ENCODE peak calls at places on chromosomes 16 and 17, in four cellular contexts. One of them, this sample, is unnamed.
A peak's percentile ranks its signal among the peaks of the same experiment; 100 is the strongest.

GRCh38 chr17:31582151-31582907 is 190.9 kb downstream of the RAB11FIP4 start:
- DNase-seq in astrocyte of the spinal cord: peak; percentile 68
- DNase-seq in H9: peak; percentile 28
- DNase-seq in transverse colon: peak; percentile 52
- DNase-seq in this sample: no peak

GRCh38 chr16:27154573-27155521 is 48.5 kb upstream of the KDM8 start:
- DNase-seq in astrocyte of the spinal cord: peak; percentile 26
- DNase-seq in H9: peak; percentile 79
- DNase-seq in transverse colon: peak; percentile 63
- DNase-seq in this sample: no peak

GRCh38 chr17:75073618-75074047 is 14.1 kb upstream of the SLC16A5 start:
- DNase-seq in astrocyte of the spinal cord: no peak
- DNase-seq in H9: no peak
- DNase-seq in transverse colon: peak; percentile 53
- DNase-seq in this sample: no peak

GRCh38 chr17:63496177-63496576 is 19.3 kb downstream of the ACE start:
- DNase-seq in astrocyte of the spinal cord: no peak
- DNase-seq in H9: no peak
- DNase-seq in transverse colon: no peak
- DNase-seq in this sample: no peak

GRCh38 chr16:57264950-57265371 is 19.5 kb downstream of the PLLP start:
- DNase-seq in astrocyte of the spinal cord: no peak
- DNase-seq in H9: no peak
- DNase-seq in transverse colon: peak; percentile 72
- DNase-seq in this sample: no peak

GRCh38 chr17:72754513-72754912 is 338.0 kb downstream of the SLC39A11 start:
- DNase-seq in astrocyte of the spinal cord: peak; percentile 7
- DNase-seq in H9: no peak
- DNase-seq in transverse colon: no peak
- DNase-seq in this sample: no peak

GRCh38 chr16:69408451-69408850 is 16.0 kb upstream of the CYB5B start:
- DNase-seq in astrocyte of the spinal cord: no peak
- DNase-seq in H9: no peak
- DNase-seq in transverse colon: peak; percentile 81
- DNase-seq in this sample: no peak

GRCh38 chr17:58344047-58344790 is 7.8 kb downstream of the SUPT4H1 start:
- DNase-seq in astrocyte of the spinal cord: no peak
- DNase-seq in H9: no peak
- DNase-seq in transverse colon: peak; percentile 70
- DNase-seq in this sample: no peak

GRCh38 chr16:8751481-8752311 is 45.7 kb downstream of the TMEM186 start:
- DNase-seq in astrocyte of the spinal cord: peak; percentile 53
- DNase-seq in H9: no peak
- DNase-seq in transverse colon: no peak
- DNase-seq in this sample: peak; percentile 62

GRCh38 chr17:72381597-72382397 is 261.0 kb downstream of the SOX9 start:
- DNase-seq in astrocyte of the spinal cord: no peak
- DNase-seq in H9: peak; percentile 90
- DNase-seq in transverse colon: no peak
- DNase-seq in this sample: no peak

GRCh38 chr16:53061701-53062159 is 6.9 kb downstream of the CHD9 start:
- DNase-seq in astrocyte of the spinal cord: no peak
- DNase-seq in H9: no peak
- DNase-seq in transverse colon: peak; percentile 84
- DNase-seq in this sample: no peak

GRCh38 chr17:77649717-77650211 is 308.7 kb upstream of the TNRC6C start:
- DNase-seq in astrocyte of the spinal cord: no peak
- DNase-seq in H9: peak; percentile 20
- DNase-seq in transverse colon: no peak
- DNase-seq in this sample: no peak

GRCh38 chr16:27636453-27637200 is 86.7 kb downstream of the KATNIP start:
- DNase-seq in astrocyte of the spinal cord: no peak
- DNase-seq in H9: no peak
- DNase-seq in transverse colon: no peak
- DNase-seq in this sample: no peak

DNA sequence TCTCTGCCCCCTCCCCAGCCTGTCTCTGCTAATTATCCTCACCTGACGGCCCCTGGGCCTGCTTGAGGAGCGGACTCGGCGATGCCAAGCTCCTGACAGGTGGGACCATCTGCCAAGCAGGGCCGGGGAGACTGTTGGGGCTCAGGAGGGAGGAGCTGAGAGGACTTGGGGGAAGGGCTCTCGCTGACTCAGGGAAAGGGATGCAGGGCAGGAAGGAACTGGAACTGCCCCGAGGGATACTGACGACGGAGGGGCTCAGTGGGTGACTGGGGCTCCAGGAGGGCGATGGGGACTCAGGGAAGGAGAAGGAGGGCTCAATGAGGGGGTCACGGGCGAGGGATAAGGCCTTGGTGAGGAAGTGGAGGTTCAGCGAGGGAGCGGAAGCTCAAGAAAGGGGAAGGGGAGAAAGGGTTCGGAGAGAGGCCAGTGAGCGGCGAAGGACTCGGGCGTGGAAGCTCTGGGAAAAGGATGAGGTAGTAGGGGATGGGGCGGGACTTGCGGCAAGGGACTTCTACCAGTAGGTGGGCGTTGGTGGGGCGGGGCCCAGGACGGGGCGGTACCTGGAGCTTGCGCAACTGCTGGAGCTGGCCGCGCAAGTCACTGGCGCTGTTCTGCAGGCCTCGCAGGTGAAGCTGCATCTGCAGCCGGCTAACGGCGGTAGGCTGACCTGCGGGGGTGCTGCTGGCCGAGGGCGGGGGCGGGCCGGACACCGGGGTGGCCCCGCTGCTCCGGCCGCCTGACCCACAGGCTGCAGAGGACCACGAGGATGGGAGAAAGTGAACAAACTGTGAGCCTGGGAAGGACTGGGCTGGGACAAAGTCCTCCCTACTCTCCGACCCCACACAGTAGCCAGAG is 46.5 kb downstream of the SRCIN1 start:
- DNase-seq in astrocyte of the spinal cord: no peak
- DNase-seq in H9: peak; percentile 100
- DNase-seq in transverse colon: peak; percentile 94
- DNase-seq in this sample: peak; percentile 29
- TF ChIP-seq CTCF in astrocyte of the spinal cord: no peak
- TF ChIP-seq CTCF in H9: peak; percentile 48
- TF ChIP-seq CTCF in transverse colon: peak; percentile 51
- TF ChIP-seq CTCF in this sample: no peak

DNA sequence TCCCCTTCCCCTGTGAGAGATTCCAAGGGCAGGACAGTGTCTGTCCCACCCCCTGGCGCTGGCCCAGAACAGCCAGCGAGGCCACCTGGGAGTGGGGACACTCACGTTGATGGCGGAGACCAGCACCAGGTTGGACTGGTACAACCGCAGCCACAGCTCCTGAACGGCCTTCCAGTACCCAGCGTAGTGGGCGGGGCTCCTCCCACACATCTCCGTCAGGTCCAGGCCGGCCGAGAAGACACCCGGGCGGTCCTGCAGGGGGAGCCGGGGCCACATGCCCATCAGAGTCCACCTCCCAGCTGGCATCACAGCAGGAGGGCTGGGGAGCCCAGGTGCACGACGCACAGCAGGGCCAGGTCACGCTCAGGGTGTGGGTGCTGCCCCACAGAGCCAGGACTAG is 7.1 kb downstream of the ECI1 start:
- DNase-seq in astrocyte of the spinal cord: no peak
- DNase-seq in H9: peak; percentile 60
- DNase-seq in transverse colon: no peak
- DNase-seq in this sample: no peak
- TF ChIP-seq CTCF in astrocyte of the spinal cord: no peak
- TF ChIP-seq CTCF in H9: peak; percentile 50
- TF ChIP-seq CTCF in transverse colon: no peak
- TF ChIP-seq CTCF in this sample: no peak

GRCh38 chr17:81097134-81097942 is 62.4 kb downstream of the BAIAP2 start:
- DNase-seq in astrocyte of the spinal cord: peak; percentile 90
- DNase-seq in H9: peak; percentile 87
- DNase-seq in transverse colon: peak; percentile 68
- DNase-seq in this sample: no peak
- TF ChIP-seq CTCF in astrocyte of the spinal cord: peak; percentile 76
- TF ChIP-seq CTCF in H9: peak; percentile 72
- TF ChIP-seq CTCF in transverse colon: peak; percentile 56
- TF ChIP-seq CTCF in this sample: peak; percentile 79

GRCh38 chr16:89544713-89545043 is 15.8 kb upstream of the RPL13 start:
- DNase-seq in astrocyte of the spinal cord: no peak
- DNase-seq in H9: no peak
- DNase-seq in transverse colon: no peak
- DNase-seq in this sample: no peak

GRCh38 chr16:89540557-89540956 is 19.9 kb upstream of the RPL13 start:
- DNase-seq in astrocyte of the spinal cord: no peak
- DNase-seq in H9: no peak
- DNase-seq in transverse colon: no peak
- DNase-seq in this sample: no peak

GRCh38 chr16:89544113-89544512 is 16.4 kb upstream of the RPL13 start:
- DNase-seq in astrocyte of the spinal cord: no peak
- DNase-seq in H9: no peak
- DNase-seq in transverse colon: no peak
- DNase-seq in this sample: no peak

GRCh38 chr16:89545044-89545830 is 15.2 kb upstream of the RPL13 start:
- DNase-seq in astrocyte of the spinal cord: no peak
- DNase-seq in H9: no peak
- DNase-seq in transverse colon: no peak
- DNase-seq in this sample: no peak

GRCh38 chr16:89541792-89542191 is 18.7 kb upstream of the RPL13 start:
- DNase-seq in astrocyte of the spinal cord: no peak
- DNase-seq in H9: no peak
- DNase-seq in transverse colon: no peak
- DNase-seq in this sample: no peak
- TF ChIP-seq CTCF in astrocyte of the spinal cord: no peak
- TF ChIP-seq CTCF in H9: no peak
- TF ChIP-seq CTCF in transverse colon: no peak
- TF ChIP-seq CTCF in this sample: no peak

DNA sequence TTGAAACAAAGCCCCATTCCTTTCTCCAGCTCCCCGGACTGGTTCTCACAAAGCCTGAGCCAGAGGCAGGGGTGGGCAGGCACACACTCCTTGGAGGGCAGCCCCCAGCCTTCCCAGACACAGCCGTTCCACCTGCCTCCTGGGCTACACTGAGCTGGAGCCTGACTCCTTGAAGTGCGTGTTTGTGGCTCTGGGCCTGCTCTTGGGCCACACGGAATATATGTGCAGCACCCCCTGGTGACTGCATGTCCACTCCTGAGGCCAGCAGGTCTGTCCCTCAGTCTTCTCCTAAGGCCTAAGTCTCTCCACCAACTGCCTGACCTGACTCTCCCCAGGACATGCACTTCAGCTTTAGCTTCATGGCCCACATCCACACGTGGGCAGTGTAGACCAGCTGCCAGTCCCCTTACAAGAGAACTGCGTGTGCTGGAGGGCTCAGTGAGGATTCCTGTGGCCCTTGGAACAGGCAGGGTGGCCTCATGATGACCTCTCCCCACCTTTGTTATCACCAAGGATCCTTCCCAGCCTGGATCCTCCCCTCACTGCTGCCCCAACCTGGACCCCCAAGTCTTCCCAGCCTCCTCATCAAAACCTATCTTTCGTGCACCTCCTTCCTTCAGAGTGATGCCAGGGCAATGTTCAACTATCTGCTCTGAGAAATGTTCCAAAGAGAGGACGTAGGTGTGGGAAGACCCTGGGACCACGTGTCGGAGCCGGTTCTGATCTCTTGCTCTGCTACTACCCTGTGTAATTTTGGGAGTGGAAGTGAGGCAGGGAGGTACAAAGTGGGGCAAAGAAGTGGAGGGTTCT is 12.4 kb upstream of the SLC6A2 start:
- DNase-seq in astrocyte of the spinal cord: no peak
- DNase-seq in H9: peak; percentile 32
- DNase-seq in transverse colon: peak; percentile 10
- DNase-seq in this sample: no peak
- TF ChIP-seq CTCF in astrocyte of the spinal cord: peak; percentile 19
- TF ChIP-seq CTCF in H9: no peak
- TF ChIP-seq CTCF in transverse colon: no peak
- TF ChIP-seq CTCF in this sample: peak; percentile 1

GRCh38 chr17:44901323-44901965 is 2.2 kb upstream of the EFTUD2 start:
- DNase-seq in astrocyte of the spinal cord: peak; percentile 74
- DNase-seq in H9: no peak
- DNase-seq in transverse colon: no peak
- DNase-seq in this sample: no peak
- TF ChIP-seq CTCF in astrocyte of the spinal cord: no peak
- TF ChIP-seq CTCF in H9: no peak
- TF ChIP-seq CTCF in transverse colon: no peak
- TF ChIP-seq CTCF in this sample: peak; percentile 19

GRCh38 chr17:37212184-37212583 is 163.6 kb upstream of the C17orf78 start:
- DNase-seq in astrocyte of the spinal cord: peak; percentile 18
- DNase-seq in H9: no peak
- DNase-seq in transverse colon: no peak
- DNase-seq in this sample: no peak
- TF ChIP-seq CTCF in astrocyte of the spinal cord: no peak
- TF ChIP-seq CTCF in H9: no peak
- TF ChIP-seq CTCF in transverse colon: no peak
- TF ChIP-seq CTCF in this sample: peak; percentile 33

This sample was measured in kidney epithelial cell.